ENCODE peak calls at places on chromosome 11, in five cellular contexts. One of them, this sample, is unnamed.

GRCh38 chr11:27864046-27865025 is 164.1 kb upstream of the BDNF start:
- DNase-seq in HT1080: no peak
- DNase-seq in neural progenitor cell: peak
- DNase-seq in tibial artery: no peak
- DNase-seq in GM04504: no peak
- DNase-seq in this sample: no peak

GRCh38 chr11:74307409-74307808 is 4.0 kb downstream of the P4HA3 start:
- DNase-seq in neural progenitor cell: no peak
- DNase-seq in HT1080: no peak
- DNase-seq in GM04504: no peak
- DNase-seq in tibial artery: no peak
- DNase-seq in this sample: no peak

GRCh38 chr11:126132319-126132718 is 69.7 kb upstream of the CDON start:
- DNase-seq in GM04504: no peak
- DNase-seq in HT1080: no peak
- DNase-seq in tibial artery: no peak
- DNase-seq in neural progenitor cell: no peak
- DNase-seq in this sample: no peak

GRCh38 chr11:17012179-17012578 is 2.0 kb downstream of the PLEKHA7 start:
- DNase-seq in GM04504: no peak
- DNase-seq in HT1080: no peak
- DNase-seq in tibial artery: no peak
- DNase-seq in neural progenitor cell: no peak
- DNase-seq in this sample: no peak

GRCh38 chr11:34869425-34869824 is 46.8 kb downstream of the APIP start:
- DNase-seq in tibial artery: no peak
- DNase-seq in HT1080: no peak
- DNase-seq in neural progenitor cell: peak
- DNase-seq in GM04504: no peak
- DNase-seq in this sample: no peak

GRCh38 chr11:68525930-68526329 is 65.4 kb downstream of the PPP6R3 start:
- DNase-seq in HT1080: peak
- DNase-seq in GM04504: no peak
- DNase-seq in neural progenitor cell: no peak
- DNase-seq in tibial artery: no peak
- DNase-seq in this sample: no peak

GRCh38 chr11:2540521-2541320 is 95.9 kb downstream of the KCNQ1 start:
- DNase-seq in HT1080: no peak
- DNase-seq in tibial artery: peak
- DNase-seq in neural progenitor cell: no peak
- DNase-seq in GM04504: no peak
- DNase-seq in this sample: no peak

GRCh38 chr11:63766501-63767270 is 1.9 kb downstream of the ZFTA start:
- DNase-seq in neural progenitor cell: peak
- DNase-seq in GM04504: no peak
- DNase-seq in HT1080: no peak
- DNase-seq in tibial artery: no peak
- DNase-seq in this sample: peak

GRCh38 chr11:35223429-35223828 is 84.5 kb downstream of the CD44 start:
- DNase-seq in tibial artery: no peak
- DNase-seq in neural progenitor cell: peak
- DNase-seq in GM04504: peak
- DNase-seq in HT1080: no peak
- DNase-seq in this sample: peak

GRCh38 chr11:100831929-100832480 is 144.9 kb downstream of the ARHGAP42 start:
- DNase-seq in neural progenitor cell: no peak
- DNase-seq in HT1080: no peak
- DNase-seq in GM04504: no peak
- DNase-seq in tibial artery: peak
- DNase-seq in this sample: no peak

GRCh38 chr11:116731821-116732739 is 40.7 kb downstream of the BUD13 start:
- DNase-seq in HT1080: no peak
- DNase-seq in tibial artery: peak
- DNase-seq in GM04504: no peak
- DNase-seq in neural progenitor cell: peak
- DNase-seq in this sample: peak

GRCh38 chr11:114236829-114237228 is 59.4 kb upstream of the NNMT start:
- DNase-seq in neural progenitor cell: no peak
- DNase-seq in HT1080: no peak
- DNase-seq in GM04504: no peak
- DNase-seq in tibial artery: no peak
- DNase-seq in this sample: no peak

GRCh38 chr11:11476971-11477645 is 124.1 kb upstream of the CSNK2A3 start:
- DNase-seq in neural progenitor cell: no peak
- DNase-seq in GM04504: no peak
- DNase-seq in HT1080: no peak
- DNase-seq in tibial artery: peak
- DNase-seq in this sample: no peak

GRCh38 chr11:76823481-76824028 is 37.2 kb upstream of the ACER3 start:
- DNase-seq in tibial artery: no peak
- DNase-seq in HT1080: peak
- DNase-seq in GM04504: no peak
- DNase-seq in neural progenitor cell: no peak
- DNase-seq in this sample: no peak

GRCh38 chr11:101442171-101442570 is 141.6 kb downstream of the TRPC6 start:
- DNase-seq in HT1080: peak
- DNase-seq in GM04504: peak
- DNase-seq in neural progenitor cell: no peak
- DNase-seq in tibial artery: no peak
- DNase-seq in this sample: no peak

GRCh38 chr11:45048870-45049825 is 97.3 kb upstream of the PRDM11 start:
- DNase-seq in HT1080: no peak
- DNase-seq in GM04504: no peak
- DNase-seq in neural progenitor cell: no peak
- DNase-seq in tibial artery: no peak
- DNase-seq in this sample: peak

GRCh38 chr11:45921561-45922424 is 663 bp upstream of the LARGE2 start:
- DNase-seq in neural progenitor cell: peak
- DNase-seq in tibial artery: peak
- DNase-seq in HT1080: no peak
- DNase-seq in GM04504: no peak
- DNase-seq in this sample: peak

GRCh38 chr11:65579291-65579690 is 3.4 kb downstream of the EHBP1L1 start:
- DNase-seq in GM04504: no peak
- DNase-seq in HT1080: no peak
- DNase-seq in neural progenitor cell: no peak
- DNase-seq in tibial artery: no peak
- DNase-seq in this sample: no peak

This sample was measured in retina.